ENCODE peak calls at places on chromosomes 4 and X, in six cellular contexts. D is activated CD4-positive, alpha-beta T cell treated with anti-CD3 and anti-CD28 coated beads, Interleukin-2, amount 50 U/mL, for 4 hours; N is progenitor cell of endocrine pancreas; S is fibroblast of gingiva; I is effector CD8-positive, alpha-beta T cell; B is activated CD8-positive, alpha-beta T cell treated with anti-CD3 and anti-CD28 coated beads for 36 hours. A is an unnamed sample.

GRCh38 chr4:165505991-165506779 is 127.4 kb downstream of the CPE start:
- DNase-seq in D (no peak), N (no peak), S (peak; percentile 93), I (no peak), B (no peak), A (peak; percentile 91)

GRCh38 chr4:81142744-81143143 is 72.3 kb downstream of the PRKG2 start:
- DNase-seq in D (no peak), N (no peak), S (no peak), I (no peak), B (no peak), A (no peak)

GRCh38 chrX:145405012-145405411 is 157.7 kb downstream of the SPANXN1 start:
- DNase-seq in D (no peak), N (no peak), S (no peak), I (no peak), B (peak; percentile 2), A (peak; percentile 51)

GRCh38 chr4:123802082-123802658 is 405.6 kb downstream of the SPRY1 start:
- DNase-seq in D (no peak), N (no peak), S (no peak), I (no peak), B (no peak), A (no peak)

GRCh38 chrX:20063153-20063552 is 53.6 kb downstream of the MAP7D2 start:
- DNase-seq in D (no peak), N (no peak), S (no peak), I (no peak), B (no peak), A (no peak)

GRCh38 chr4:92551616-92552015 is 247.8 kb downstream of the GRID2 start:
- DNase-seq in D (no peak), N (no peak), S (no peak), I (no peak), B (no peak), A (no peak)

GRCh38 chr4:148116264-148116663 is 325.9 kb downstream of the NR3C2 start:
- DNase-seq in D (no peak), N (no peak), S (peak; percentile 92), I (no peak), B (no peak), A (peak; percentile 95)

GRCh38 chr4:56410247-56410646 is 23.0 kb upstream of the AASDH start:
- DNase-seq in D (no peak), N (peak; percentile 12), S (peak; percentile 98), I (no peak), B (no peak), A (peak; percentile 98)

GRCh38 chrX:106718709-106719108 is 7.8 kb upstream of the RNF128 start:
- DNase-seq in D (no peak), N (no peak), S (no peak), I (no peak), B (no peak), A (no peak)

GRCh38 chr4:83558693-83559092 is 22.8 kb downstream of the GPAT3 start:
- DNase-seq in D (no peak), N (no peak), S (no peak), I (no peak), B (no peak), A (peak; percentile 54)

GRCh38 chr4:169492436-169493163 is 119.8 kb downstream of the NEK1 start:
- DNase-seq in D (peak; percentile 1), N (no peak), S (peak; percentile 17), I (no peak), B (peak; percentile 43), A (peak; percentile 71)